ENCODE peak calls at places on chromosomes 7 and 10, in nine cellular contexts. B is heart left ventricle, I is tibial nerve, K is testis, L is Peyer's patch, M is vagina, G is breast epithelium, Z is uterus, T is ovary. H is an unnamed sample.

GRCh38 chr10:84114088-84114667 is 25.1 kb upstream of the GHITM start:
- DNase-seq in B (no peak), I (no peak), K (no peak), L (no peak), M (no peak), G (no peak), Z (no peak), T (no peak), H (peak; percentile 17)

GRCh38 chr7:114484226-114484625 is 69.6 kb downstream of the FOXP2 start:
- DNase-seq in B (no peak), I (no peak), K (no peak), L (no peak), M (no peak), G (no peak), Z (no peak), T (no peak), H (no peak)

GRCh38 chr10:113746188-113746950 is 5.1 kb upstream of the PLEKHS1 start:
- DNase-seq in B (no peak), I (no peak), K (no peak), L (no peak), M (no peak), G (no peak), Z (no peak), T (no peak), H (no peak)

GRCh38 chr7:50423860-50424259 is 26.3 kb downstream of the FIGNL1 start:
- DNase-seq in B (no peak), I (no peak), K (no peak), L (no peak), M (no peak), G (no peak), Z (no peak), T (no peak), H (peak; percentile 85)

GRCh38 chr7:111992601-111993000 is 213.6 kb downstream of the DOCK4 start:
- DNase-seq in B (no peak), I (no peak), K (no peak), L (no peak), M (no peak), G (no peak), Z (no peak), T (no peak), H (no peak)

GRCh38 chr7:89133819-89134218 is 338.3 kb upstream of the TEX47 start:
- DNase-seq in B (no peak), I (no peak), K (no peak), L (no peak), M (no peak), G (no peak), Z (no peak), T (no peak), H (no peak)

GRCh38 chr7:26376208-26376917 is 84.7 kb downstream of the SNX10 start:
- DNase-seq in B (peak; percentile 21), I (no peak), K (peak; percentile 79), L (peak; percentile 52), M (no peak), G (peak; percentile 60), Z (no peak), T (peak; percentile 23), H (peak; percentile 74)

GRCh38 chr10:103241262-103242011 is 4.2 kb upstream of the RPEL1 start:
- DNase-seq in B (no peak), I (no peak), K (no peak), L (no peak), M (no peak), G (peak; percentile 74), Z (no peak), T (no peak), H (peak; percentile 75)

GRCh38 chr7:106104861-106105260 is 7.3 kb downstream of the SYPL1 start:
- DNase-seq in B (no peak), I (no peak), K (no peak), L (no peak), M (no peak), G (no peak), Z (no peak), T (no peak), H (no peak)

GRCh38 chr7:106101726-106102125 is 10.4 kb downstream of the SYPL1 start:
- DNase-seq in B (no peak), I (no peak), K (no peak), L (no peak), M (no peak), G (no peak), Z (no peak), T (no peak), H (no peak)

GRCh38 chr7:106099539-106099938 is 12.6 kb downstream of the SYPL1 start:
- DNase-seq in B (no peak), I (no peak), K (no peak), L (no peak), M (no peak), G (no peak), Z (no peak), T (no peak), H (no peak)

GRCh38 chr7:106100863-106101262 is 11.2 kb downstream of the SYPL1 start:
- DNase-seq in B (no peak), I (no peak), K (no peak), L (no peak), M (no peak), G (no peak), Z (no peak), T (no peak), H (no peak)

GRCh38 chr7:106102387-106102966 is 9.6 kb downstream of the SYPL1 start:
- DNase-seq in B (no peak), I (no peak), K (no peak), L (no peak), M (no peak), G (no peak), Z (no peak), T (no peak), H (no peak)
- H3K4me3 ChIP-seq in B (no peak overlapping the region), I (no peak overlapping the region), K (no peak overlapping the region), L (no peak overlapping the region), M (no peak overlapping the region), G (no peak overlapping the region), Z (no peak overlapping the region), T (no peak overlapping the region), H (no peak overlapping the region)

GRCh38 chr7:121572615-121573014 is 176.5 kb upstream of the FAM3C start:
- DNase-seq in B (no peak), I (no peak), K (no peak), L (no peak), M (no peak), G (no peak), Z (no peak), T (no peak), H (no peak)

GRCh38 chr7:121576148-121576921 is 180.2 kb upstream of the FAM3C start:
- DNase-seq in B (no peak), I (no peak), K (no peak), L (no peak), M (no peak), G (no peak), Z (no peak), T (no peak), H (no peak)

GRCh38 chr7:121579639-121580038 is 183.5 kb upstream of the FAM3C start:
- DNase-seq in B (no peak), I (no peak), K (no peak), L (no peak), M (no peak), G (no peak), Z (no peak), T (no peak), H (no peak)

GRCh38 chr7:121578669-121579068 is 182.6 kb upstream of the FAM3C start:
- DNase-seq in B (no peak), I (no peak), K (no peak), L (no peak), M (no peak), G (no peak), Z (no peak), T (no peak), H (no peak)

DNA sequence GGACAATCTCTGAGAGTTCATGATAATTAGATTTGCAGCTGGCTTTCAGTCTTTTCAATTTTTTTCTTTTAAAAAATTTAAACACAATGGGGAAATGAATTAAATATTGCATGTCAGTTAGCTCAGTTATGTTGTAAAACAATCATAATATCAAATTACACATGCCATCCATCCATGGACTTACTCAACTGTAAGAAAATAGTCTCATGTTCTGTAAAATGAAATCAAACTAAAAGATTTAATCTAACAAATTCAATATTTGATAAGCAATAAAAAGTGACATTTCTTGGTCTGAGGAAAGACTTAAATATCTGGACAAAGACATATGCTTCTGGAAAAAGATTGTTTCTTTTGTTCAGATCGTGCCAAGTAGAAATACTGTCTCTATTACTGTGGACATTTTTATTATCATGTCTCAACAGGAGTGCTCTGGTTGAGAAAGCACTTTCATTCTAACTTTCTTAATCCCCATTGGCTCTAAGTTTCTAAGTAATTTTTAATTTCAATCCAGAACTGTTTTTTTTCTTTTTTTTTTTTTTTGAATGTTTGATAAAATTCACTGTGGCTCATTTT is 179.2 kb upstream of the FAM3C start:
- DNase-seq in B (no peak), I (no peak), K (no peak), L (no peak), M (no peak), G (no peak), Z (no peak), T (no peak), H (no peak)
- TF ChIP-seq POLR2A in B (no peak), I (no peak), K (no peak), L (no peak), M (no peak), G (no peak), Z (no peak), T (no peak), H (no peak)

GRCh38 chr10:10043083-10043482 is 974.6 kb upstream of the CELF2 start:
- DNase-seq in B (no peak), I (no peak), K (no peak), L (no peak), M (no peak), G (no peak), Z (no peak), T (no peak), H (no peak)

GRCh38 chr10:10044959-10045764 is 972.5 kb upstream of the CELF2 start:
- DNase-seq in B (no peak), I (no peak), K (no peak), L (no peak), M (no peak), G (no peak), Z (no peak), T (no peak), H (no peak)

DNA sequence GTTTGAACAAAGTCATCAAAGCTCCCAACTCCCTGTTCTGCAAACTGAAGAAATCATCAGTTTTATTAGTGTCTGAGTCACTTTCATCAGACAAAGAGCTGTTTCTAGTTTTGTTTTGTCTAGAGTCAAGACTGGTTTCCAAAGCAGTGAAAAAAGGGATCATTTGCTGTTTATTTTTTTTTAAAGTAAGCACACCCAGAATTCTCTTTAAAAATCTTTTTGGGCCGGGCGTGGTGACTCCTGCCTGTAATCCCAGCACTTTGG is 972.0 kb upstream of the CELF2 start:
- DNase-seq in B (no peak), I (no peak), K (no peak), L (no peak), M (no peak), G (no peak), Z (no peak), T (no peak), H (no peak)
- TF ChIP-seq CTCF in B (no peak), I (no peak), K (no peak), L (no peak), M (no peak), G (no peak), Z (no peak), T (no peak), H (no peak)

DNA sequence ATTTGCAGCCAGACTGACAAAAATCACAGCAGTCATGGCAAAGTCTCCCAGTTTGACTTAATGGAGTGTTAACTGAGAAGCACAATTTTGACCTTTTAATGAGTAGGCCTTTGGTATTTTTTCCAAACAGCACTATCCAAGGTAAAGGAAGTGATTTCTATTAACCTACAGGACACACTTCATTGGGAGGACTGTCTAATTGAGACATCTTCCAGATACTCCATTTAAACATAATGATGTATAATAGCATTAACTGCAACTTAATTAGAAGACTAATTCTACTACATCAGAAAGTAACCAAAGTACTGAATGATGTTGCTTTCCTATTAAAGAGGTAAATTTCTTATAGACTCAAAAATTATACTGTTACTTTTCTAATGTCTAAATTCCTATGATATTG is 61.1 kb downstream of the TWIST1 start:
- DNase-seq in B (no peak), I (no peak), K (no peak), L (no peak), M (no peak), G (no peak), Z (no peak), T (no peak), H (no peak)
- H3K4me3 ChIP-seq in B (no peak overlapping the region), I (no peak overlapping the region), K (no peak overlapping the region), L (no peak overlapping the region), M (no peak overlapping the region), G (no peak overlapping the region), Z (no peak overlapping the region), T (no peak overlapping the region), H (no peak overlapping the region)

H was measured in NB4.